ENCODE peak calls at places on chromosome 16, in seven cellular contexts. One of them, this sample, is unnamed.

GRCh38 chr16:69566437-69567030 is 768 bp downstream of the NFAT5 start:
- DNase-seq in fibroblast of lung: peak; percentile 76
- DNase-seq in lung: peak; percentile 68
- DNase-seq in uterus: peak; percentile 69
- DNase-seq in esophagus squamous epithelium: no peak
- DNase-seq in heart left ventricle: peak; percentile 75
- DNase-seq in GM13977: peak; percentile 78
- DNase-seq in this sample: peak; percentile 77

GRCh38 chr16:30662449-30662848 is 4.2 kb downstream of the FBRS start:
- DNase-seq in lung: no peak
- DNase-seq in fibroblast of lung: no peak
- DNase-seq in uterus: no peak
- DNase-seq in GM13977: no peak
- DNase-seq in esophagus squamous epithelium: no peak
- DNase-seq in heart left ventricle: no peak
- DNase-seq in this sample: no peak

GRCh38 chr16:77169650-77170236 is 21.2 kb upstream of the MON1B start:
- DNase-seq in heart left ventricle: no peak
- DNase-seq in esophagus squamous epithelium: no peak
- DNase-seq in lung: peak; percentile 51
- DNase-seq in uterus: no peak
- DNase-seq in fibroblast of lung: peak; percentile 5
- DNase-seq in GM13977: peak; percentile 30
- DNase-seq in this sample: peak; percentile 40

GRCh38 chr16:11121909-11122692 is 133.9 kb downstream of the SOCS1 start:
- DNase-seq in fibroblast of lung: peak; percentile 85
- DNase-seq in esophagus squamous epithelium: no peak
- DNase-seq in lung: no peak
- DNase-seq in uterus: no peak
- DNase-seq in GM13977: no peak
- DNase-seq in heart left ventricle: no peak
- DNase-seq in this sample: no peak

GRCh38 chr16:46986896-46987295 is 13.4 kb upstream of the DNAJA2 start:
- DNase-seq in GM13977: no peak
- DNase-seq in lung: no peak
- DNase-seq in esophagus squamous epithelium: no peak
- DNase-seq in heart left ventricle: no peak
- DNase-seq in fibroblast of lung: peak; percentile 56
- DNase-seq in uterus: no peak
- DNase-seq in this sample: no peak

GRCh38 chr16:75280331-75280804 is 28.9 kb upstream of the BCAR1 start:
- DNase-seq in esophagus squamous epithelium: no peak
- DNase-seq in fibroblast of lung: no peak
- DNase-seq in heart left ventricle: no peak
- DNase-seq in GM13977: no peak
- DNase-seq in lung: no peak
- DNase-seq in uterus: no peak
- DNase-seq in this sample: no peak

GRCh38 chr16:868386-868755 is 67.8 kb upstream of the GNG13 start:
- DNase-seq in fibroblast of lung: no peak
- DNase-seq in heart left ventricle: peak; percentile 57
- DNase-seq in lung: no peak
- DNase-seq in GM13977: no peak
- DNase-seq in esophagus squamous epithelium: no peak
- DNase-seq in uterus: no peak
- DNase-seq in this sample: no peak

GRCh38 chr16:65713409-65713808 is 591.5 kb upstream of the CDH11 start:
- DNase-seq in lung: no peak
- DNase-seq in GM13977: no peak
- DNase-seq in uterus: no peak
- DNase-seq in heart left ventricle: no peak
- DNase-seq in fibroblast of lung: no peak
- DNase-seq in esophagus squamous epithelium: no peak
- DNase-seq in this sample: no peak

GRCh38 chr16:49588061-49588460 is 214.5 kb downstream of the C16orf78 start:
- DNase-seq in GM13977: no peak
- DNase-seq in uterus: peak; percentile 1
- DNase-seq in lung: no peak
- DNase-seq in heart left ventricle: no peak
- DNase-seq in esophagus squamous epithelium: no peak
- DNase-seq in fibroblast of lung: no peak
- DNase-seq in this sample: no peak

GRCh38 chr16:9091867-9092281 is 430 bp downstream of the HAPSTR1 start:
- DNase-seq in lung: peak; percentile 50
- DNase-seq in esophagus squamous epithelium: no peak
- DNase-seq in heart left ventricle: peak; percentile 78
- DNase-seq in uterus: peak; percentile 37
- DNase-seq in fibroblast of lung: no peak
- DNase-seq in GM13977: peak; percentile 52
- DNase-seq in this sample: peak; percentile 43

GRCh38 chr16:658679-659571 is 9.0 kb upstream of the RHOT2 start:
- DNase-seq in uterus: no peak
- DNase-seq in lung: no peak
- DNase-seq in esophagus squamous epithelium: no peak
- DNase-seq in heart left ventricle: no peak
- DNase-seq in GM13977: no peak
- DNase-seq in fibroblast of lung: no peak
- DNase-seq in this sample: no peak

GRCh38 chr16:66481081-66481942 is 54.2 kb downstream of the BEAN1 start:
- DNase-seq in esophagus squamous epithelium: no peak
- DNase-seq in GM13977: no peak
- DNase-seq in uterus: no peak
- DNase-seq in fibroblast of lung: no peak
- DNase-seq in lung: no peak
- DNase-seq in heart left ventricle: no peak
- DNase-seq in this sample: no peak

GRCh38 chr16:69762843-69763556 is 868 bp downstream of the WWP2 start:
- DNase-seq in lung: no peak
- DNase-seq in GM13977: peak; percentile 31
- DNase-seq in heart left ventricle: no peak
- DNase-seq in uterus: no peak
- DNase-seq in esophagus squamous epithelium: no peak
- DNase-seq in fibroblast of lung: peak; percentile 47
- DNase-seq in this sample: no peak

GRCh38 chr16:30656974-30657865 is 1.0 kb upstream of the FBRS start:
- DNase-seq in uterus: no peak
- DNase-seq in lung: no peak
- DNase-seq in GM13977: peak; percentile 28
- DNase-seq in heart left ventricle: no peak
- DNase-seq in fibroblast of lung: no peak
- DNase-seq in esophagus squamous epithelium: no peak
- DNase-seq in this sample: no peak

GRCh38 chr16:57720142-57720575 is 15.4 kb upstream of the KATNB1 start:
- DNase-seq in heart left ventricle: no peak
- DNase-seq in lung: peak; percentile 53
- DNase-seq in uterus: no peak
- DNase-seq in fibroblast of lung: peak; percentile 36
- DNase-seq in esophagus squamous epithelium: no peak
- DNase-seq in GM13977: peak; percentile 66
- DNase-seq in this sample: peak; percentile 73

GRCh38 chr16:56477096-56477878 is 25.9 kb downstream of the OGFOD1 start:
- DNase-seq in lung: no peak
- DNase-seq in esophagus squamous epithelium: no peak
- DNase-seq in uterus: no peak
- DNase-seq in fibroblast of lung: peak; percentile 94
- DNase-seq in heart left ventricle: no peak
- DNase-seq in GM13977: no peak
- DNase-seq in this sample: no peak

GRCh38 chr16:79543219-79543618 is 57.3 kb downstream of the MAF start:
- DNase-seq in lung: no peak
- DNase-seq in fibroblast of lung: no peak
- DNase-seq in uterus: no peak
- DNase-seq in GM13977: no peak
- DNase-seq in heart left ventricle: no peak
- DNase-seq in esophagus squamous epithelium: no peak
- DNase-seq in this sample: no peak

GRCh38 chr16:2867661-2867986 is 9.7 kb upstream of the PRSS22 start:
- DNase-seq in fibroblast of lung: no peak
- DNase-seq in uterus: no peak
- DNase-seq in esophagus squamous epithelium: no peak
- DNase-seq in GM13977: no peak
- DNase-seq in heart left ventricle: no peak
- DNase-seq in lung: no peak
- DNase-seq in this sample: no peak

GRCh38 chr16:3022697-3023414 is 886 bp downstream of the HCFC1R1 start:
- DNase-seq in lung: no peak
- DNase-seq in GM13977: no peak
- DNase-seq in uterus: peak; percentile 46
- DNase-seq in fibroblast of lung: no peak
- DNase-seq in heart left ventricle: peak; percentile 77
- DNase-seq in esophagus squamous epithelium: no peak
- DNase-seq in this sample: no peak

GRCh38 chr16:77843412-77843811 is 55.0 kb downstream of the VAT1L start:
- DNase-seq in fibroblast of lung: peak; percentile 44
- DNase-seq in uterus: no peak
- DNase-seq in heart left ventricle: no peak
- DNase-seq in lung: no peak
- DNase-seq in esophagus squamous epithelium: no peak
- DNase-seq in GM13977: no peak
- DNase-seq in this sample: no peak

GRCh38 chr16:30924086-30924714 is 828 bp downstream of the FBXL19 start:
- DNase-seq in heart left ventricle: no peak
- DNase-seq in esophagus squamous epithelium: no peak
- DNase-seq in uterus: peak; percentile 49
- DNase-seq in fibroblast of lung: no peak
- DNase-seq in GM13977: peak; percentile 67
- DNase-seq in lung: no peak
- DNase-seq in this sample: peak; percentile 62

GRCh38 chr16:58684354-58685083 is at the start of gene SLC38A7:
- DNase-seq in uterus: peak; percentile 86
- DNase-seq in fibroblast of lung: peak; percentile 77
- DNase-seq in lung: peak; percentile 85
- DNase-seq in GM13977: peak; percentile 91
- DNase-seq in esophagus squamous epithelium: peak; percentile 13
- DNase-seq in heart left ventricle: peak; percentile 93
- DNase-seq in this sample: peak; percentile 95

GRCh38 chr16:86725401-86725800 is 147.1 kb downstream of the FOXL1 start:
- DNase-seq in heart left ventricle: no peak
- DNase-seq in uterus: no peak
- DNase-seq in esophagus squamous epithelium: no peak
- DNase-seq in lung: no peak
- DNase-seq in GM13977: no peak
- DNase-seq in fibroblast of lung: no peak
- DNase-seq in this sample: no peak

GRCh38 chr16:72068930-72069329 is 5.9 kb downstream of the HPR start:
- DNase-seq in lung: no peak
- DNase-seq in esophagus squamous epithelium: no peak
- DNase-seq in heart left ventricle: no peak
- DNase-seq in uterus: no peak
- DNase-seq in GM13977: no peak
- DNase-seq in fibroblast of lung: no peak
- DNase-seq in this sample: no peak

GRCh38 chr16:70660672-70661350 is 14.5 kb downstream of the IL34 start:
- DNase-seq in esophagus squamous epithelium: no peak
- DNase-seq in heart left ventricle: no peak
- DNase-seq in fibroblast of lung: no peak
- DNase-seq in GM13977: no peak
- DNase-seq in lung: no peak
- DNase-seq in uterus: no peak
- DNase-seq in this sample: peak; percentile 17

GRCh38 chr16:16025214-16025968 is 76.0 kb downstream of the ABCC1 start:
- DNase-seq in fibroblast of lung: peak; percentile 97
- DNase-seq in lung: no peak
- DNase-seq in heart left ventricle: no peak
- DNase-seq in uterus: no peak
- DNase-seq in GM13977: peak; percentile 75
- DNase-seq in esophagus squamous epithelium: no peak
- DNase-seq in this sample: peak; percentile 83

GRCh38 chr16:74071996-74072559 is 224.5 kb upstream of the PSMD7 start:
- DNase-seq in esophagus squamous epithelium: no peak
- DNase-seq in lung: no peak
- DNase-seq in fibroblast of lung: no peak
- DNase-seq in uterus: no peak
- DNase-seq in heart left ventricle: no peak
- DNase-seq in GM13977: no peak
- DNase-seq in this sample: no peak

DNA sequence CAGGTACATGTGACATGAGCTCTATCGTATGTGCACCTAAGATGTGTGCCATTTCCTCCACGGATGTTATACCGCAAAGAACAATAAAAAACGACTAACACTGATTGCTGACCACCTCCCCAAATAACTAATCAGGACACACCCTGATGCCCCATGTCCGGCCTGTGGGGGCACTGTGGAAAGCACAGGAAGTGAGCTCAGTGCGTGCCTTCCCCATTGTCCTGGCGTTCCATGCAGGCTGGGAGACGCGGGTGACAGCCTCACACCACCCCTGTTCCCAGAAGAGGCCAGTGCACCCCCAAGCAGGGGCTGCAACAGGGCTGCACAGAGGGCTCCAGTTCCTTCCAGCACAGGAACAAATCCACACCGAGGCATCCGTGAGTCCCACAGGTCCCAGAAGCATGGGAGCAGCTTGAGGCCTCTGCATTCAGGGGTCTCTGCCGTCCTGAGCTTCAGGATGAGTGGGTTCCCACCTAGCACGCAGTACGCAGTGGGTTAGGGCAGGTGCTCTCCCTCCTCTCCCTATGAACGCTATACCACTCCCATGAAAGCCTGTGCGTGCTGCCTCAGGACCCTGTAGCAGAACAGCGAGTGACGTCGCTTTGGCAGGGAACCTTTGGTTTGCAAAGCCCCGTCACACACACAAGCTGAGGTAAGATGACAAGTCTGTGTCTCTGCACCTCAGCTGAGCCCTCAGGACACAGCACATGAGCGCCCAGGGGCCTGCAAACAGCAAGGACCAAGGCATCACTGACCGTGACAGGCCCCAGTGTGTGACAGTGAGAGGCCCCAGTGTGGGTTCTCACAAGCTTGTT is 117.7 kb downstream of the ZNF778 start:
- DNase-seq in fibroblast of lung: no peak
- DNase-seq in esophagus squamous epithelium: no peak
- DNase-seq in lung: no peak
- DNase-seq in heart left ventricle: no peak
- DNase-seq in uterus: no peak
- DNase-seq in GM13977: no peak
- DNase-seq in this sample: no peak
- TF ChIP-seq CTCF in fibroblast of lung: no peak
- TF ChIP-seq CTCF in esophagus squamous epithelium: no peak
- TF ChIP-seq CTCF in lung: no peak
- TF ChIP-seq CTCF in heart left ventricle: no peak
- TF ChIP-seq CTCF in uterus: no peak
- TF ChIP-seq CTCF in GM13977: no peak
- TF ChIP-seq CTCF in this sample: no peak

GRCh38 chr16:5502467-5502869 is 404.9 kb upstream of the EEF2KMT start:
- DNase-seq in GM13977: no peak
- DNase-seq in lung: no peak
- DNase-seq in fibroblast of lung: peak; percentile 6
- DNase-seq in heart left ventricle: no peak
- DNase-seq in uterus: no peak
- DNase-seq in esophagus squamous epithelium: no peak
- DNase-seq in this sample: peak; percentile 27
- TF ChIP-seq CTCF in GM13977: peak; percentile 34
- TF ChIP-seq CTCF in lung: no peak
- TF ChIP-seq CTCF in fibroblast of lung: no peak
- TF ChIP-seq CTCF in heart left ventricle: no peak
- TF ChIP-seq CTCF in uterus: no peak
- TF ChIP-seq CTCF in esophagus squamous epithelium: no peak
- TF ChIP-seq CTCF in this sample: no peak

GRCh38 chr16:81140930-81141780 is 45.0 kb upstream of the GCSH start:
- DNase-seq in heart left ventricle: no peak
- DNase-seq in lung: no peak
- DNase-seq in uterus: no peak
- DNase-seq in esophagus squamous epithelium: no peak
- DNase-seq in fibroblast of lung: no peak
- DNase-seq in GM13977: no peak
- DNase-seq in this sample: no peak
- TF ChIP-seq CTCF in heart left ventricle: no peak
- TF ChIP-seq CTCF in lung: no peak
- TF ChIP-seq CTCF in uterus: no peak
- TF ChIP-seq CTCF in esophagus squamous epithelium: no peak
- TF ChIP-seq CTCF in fibroblast of lung: peak; percentile 7
- TF ChIP-seq CTCF in GM13977: peak; percentile 9
- TF ChIP-seq CTCF in this sample: no peak

GRCh38 chr16:28597692-28598261 is 927 bp upstream of the SULT1A2 start:
- DNase-seq in esophagus squamous epithelium: no peak
- DNase-seq in lung: peak; percentile 54
- DNase-seq in GM13977: no peak
- DNase-seq in fibroblast of lung: no peak
- DNase-seq in heart left ventricle: no peak
- DNase-seq in uterus: no peak
- DNase-seq in this sample: no peak
- TF ChIP-seq CTCF in esophagus squamous epithelium: no peak
- TF ChIP-seq CTCF in lung: no peak
- TF ChIP-seq CTCF in GM13977: no peak
- TF ChIP-seq CTCF in fibroblast of lung: no peak
- TF ChIP-seq CTCF in heart left ventricle: no peak
- TF ChIP-seq CTCF in uterus: no peak
- TF ChIP-seq CTCF in this sample: no peak

This sample was measured in GM13976.